ENCODE peak calls at places on chromosomes 12 and 14, in six cellular contexts. One of them, this sample, is unnamed.
A peak's percentile ranks its signal among the peaks of the same experiment; 100 is the strongest.

GRCh38 chr12:12716151-12716844 is 870 bp upstream of the CDKN1B start:
- DNase-seq in GM06990: no peak
- DNase-seq in cardiac fibroblast: peak; percentile 50
- DNase-seq in pancreas: no peak
- DNase-seq in hepatocyte: peak; percentile 28
- DNase-seq in Calu3: no peak
- DNase-seq in this sample: no peak

GRCh38 chr12:94972795-94973194 is 30.7 kb downstream of the NDUFA12 start:
- DNase-seq in GM06990: no peak
- DNase-seq in cardiac fibroblast: no peak
- DNase-seq in pancreas: no peak
- DNase-seq in hepatocyte: no peak
- DNase-seq in Calu3: no peak
- DNase-seq in this sample: no peak

GRCh38 chr12:70367268-70368141 is 1.4 kb downstream of the KCNMB4 start:
- DNase-seq in GM06990: no peak
- DNase-seq in cardiac fibroblast: peak; percentile 34
- DNase-seq in pancreas: no peak
- DNase-seq in hepatocyte: no peak
- DNase-seq in Calu3: no peak
- DNase-seq in this sample: no peak

GRCh38 chr12:6942331-6942665 is 1.3 kb upstream of the RNU7-1 start:
- DNase-seq in GM06990: no peak
- DNase-seq in cardiac fibroblast: no peak
- DNase-seq in pancreas: no peak
- DNase-seq in hepatocyte: no peak
- DNase-seq in Calu3: no peak
- DNase-seq in this sample: no peak

GRCh38 chr12:13074396-13075113 is 28.9 kb downstream of the GSG1 start:
- DNase-seq in GM06990: no peak
- DNase-seq in cardiac fibroblast: no peak
- DNase-seq in pancreas: no peak
- DNase-seq in hepatocyte: no peak
- DNase-seq in Calu3: no peak
- DNase-seq in this sample: no peak

GRCh38 chr12:107549786-107550480 is 135.7 kb upstream of the PWP1 start:
- DNase-seq in GM06990: no peak
- DNase-seq in cardiac fibroblast: no peak
- DNase-seq in pancreas: no peak
- DNase-seq in hepatocyte: peak; percentile 61
- DNase-seq in Calu3: no peak
- DNase-seq in this sample: no peak

GRCh38 chr14:95948608-95949007 is 72.0 kb downstream of the TUNAR start:
- DNase-seq in GM06990: no peak
- DNase-seq in cardiac fibroblast: no peak
- DNase-seq in pancreas: no peak
- DNase-seq in hepatocyte: no peak
- DNase-seq in Calu3: no peak
- DNase-seq in this sample: no peak

GRCh38 chr12:45350861-45351260 is 135.0 kb downstream of the ANO6 start:
- DNase-seq in GM06990: no peak
- DNase-seq in cardiac fibroblast: peak; percentile 47
- DNase-seq in pancreas: no peak
- DNase-seq in hepatocyte: no peak
- DNase-seq in Calu3: no peak
- DNase-seq in this sample: no peak

GRCh38 chr12:98741615-98742265 is 96.7 kb downstream of the APAF1 start:
- DNase-seq in GM06990: no peak
- DNase-seq in cardiac fibroblast: no peak
- DNase-seq in pancreas: no peak
- DNase-seq in hepatocyte: no peak
- DNase-seq in Calu3: no peak
- DNase-seq in this sample: no peak

GRCh38 chr12:41709012-41709411 is 435.7 kb downstream of the GXYLT1 start:
- DNase-seq in GM06990: no peak
- DNase-seq in cardiac fibroblast: no peak
- DNase-seq in pancreas: no peak
- DNase-seq in hepatocyte: no peak
- DNase-seq in Calu3: peak; percentile 1
- DNase-seq in this sample: no peak

GRCh38 chr12:71216725-71217579 is 59.2 kb upstream of the TSPAN8 start:
- DNase-seq in GM06990: no peak
- DNase-seq in cardiac fibroblast: peak; percentile 63
- DNase-seq in pancreas: no peak
- DNase-seq in hepatocyte: peak; percentile 41
- DNase-seq in Calu3: peak; percentile 65
- DNase-seq in this sample: peak; percentile 3

GRCh38 chr12:94277426-94278000 is 129.1 kb downstream of the PLXNC1 start:
- DNase-seq in GM06990: no peak
- DNase-seq in cardiac fibroblast: no peak
- DNase-seq in pancreas: no peak
- DNase-seq in hepatocyte: no peak
- DNase-seq in Calu3: no peak
- DNase-seq in this sample: no peak

GRCh38 chr14:19906665-19907064 is 13.7 kb upstream of the OR4K5 start:
- DNase-seq in GM06990: no peak
- DNase-seq in cardiac fibroblast: no peak
- DNase-seq in pancreas: no peak
- DNase-seq in hepatocyte: no peak
- DNase-seq in Calu3: no peak
- DNase-seq in this sample: no peak

GRCh38 chr12:46164186-46164585 is 104.7 kb downstream of the SLC38A1 start:
- DNase-seq in GM06990: no peak
- DNase-seq in cardiac fibroblast: no peak
- DNase-seq in pancreas: no peak
- DNase-seq in hepatocyte: no peak
- DNase-seq in Calu3: no peak
- DNase-seq in this sample: no peak

GRCh38 chr12:132188451-132189298 is 44.4 kb downstream of the NOC4L start:
- DNase-seq in GM06990: no peak
- DNase-seq in cardiac fibroblast: no peak
- DNase-seq in pancreas: no peak
- DNase-seq in hepatocyte: no peak
- DNase-seq in Calu3: no peak
- DNase-seq in this sample: no peak

GRCh38 chr12:89777685-89778379 is 69.2 kb upstream of the ATP2B1 start:
- DNase-seq in GM06990: no peak
- DNase-seq in cardiac fibroblast: no peak
- DNase-seq in pancreas: no peak
- DNase-seq in hepatocyte: no peak
- DNase-seq in Calu3: no peak
- DNase-seq in this sample: no peak

GRCh38 chr12:69844416-69844815 is 19.4 kb downstream of the MYRFL start:
- DNase-seq in GM06990: no peak
- DNase-seq in cardiac fibroblast: no peak
- DNase-seq in pancreas: no peak
- DNase-seq in hepatocyte: no peak
- DNase-seq in Calu3: no peak
- DNase-seq in this sample: no peak

GRCh38 chr14:55107766-55108554 is 21.1 kb upstream of the LGALS3 start:
- DNase-seq in GM06990: no peak
- DNase-seq in cardiac fibroblast: peak; percentile 98
- DNase-seq in pancreas: peak; percentile 84
- DNase-seq in hepatocyte: peak; percentile 84
- DNase-seq in Calu3: peak; percentile 82
- DNase-seq in this sample: peak; percentile 71

GRCh38 chr14:65434216-65434850 is 21.8 kb downstream of the FUT8 start:
- DNase-seq in GM06990: no peak
- DNase-seq in cardiac fibroblast: no peak
- DNase-seq in pancreas: no peak
- DNase-seq in hepatocyte: no peak
- DNase-seq in Calu3: no peak
- DNase-seq in this sample: no peak

GRCh38 chr14:28152453-28153044 is 614.0 kb upstream of the FOXG1 start:
- DNase-seq in GM06990: no peak
- DNase-seq in cardiac fibroblast: no peak
- DNase-seq in pancreas: no peak
- DNase-seq in hepatocyte: no peak
- DNase-seq in Calu3: no peak
- DNase-seq in this sample: no peak

GRCh38 chr12:1429980-1430379 is 164.4 kb downstream of the FBXL14 start:
- DNase-seq in GM06990: no peak
- DNase-seq in cardiac fibroblast: peak; percentile 95
- DNase-seq in pancreas: no peak
- DNase-seq in hepatocyte: no peak
- DNase-seq in Calu3: no peak
- DNase-seq in this sample: no peak

GRCh38 chr12:52280319-52280795 is 5.9 kb downstream of the KRT86 start:
- DNase-seq in GM06990: no peak
- DNase-seq in cardiac fibroblast: peak; percentile 99
- DNase-seq in pancreas: no peak
- DNase-seq in hepatocyte: peak; percentile 64
- DNase-seq in Calu3: peak; percentile 83
- DNase-seq in this sample: no peak

GRCh38 chr14:55832122-55832911 is 252.3 kb downstream of the KTN1 start:
- DNase-seq in GM06990: no peak
- DNase-seq in cardiac fibroblast: peak; percentile 57
- DNase-seq in pancreas: no peak
- DNase-seq in hepatocyte: peak; percentile 64
- DNase-seq in Calu3: peak; percentile 61
- DNase-seq in this sample: no peak

GRCh38 chr12:56029666-56030293 is 8.9 kb downstream of the IKZF4 start:
- DNase-seq in GM06990: no peak
- DNase-seq in cardiac fibroblast: peak; percentile 74
- DNase-seq in pancreas: no peak
- DNase-seq in hepatocyte: peak; percentile 82
- DNase-seq in Calu3: peak; percentile 78
- DNase-seq in this sample: peak; percentile 71

GRCh38 chr12:25119020-25119419 is 75.9 kb downstream of the DNAI7 start:
- DNase-seq in GM06990: no peak
- DNase-seq in cardiac fibroblast: no peak
- DNase-seq in pancreas: no peak
- DNase-seq in hepatocyte: no peak
- DNase-seq in Calu3: no peak
- DNase-seq in this sample: peak; percentile 33

GRCh38 chr12:3158851-3159465 is 81.8 kb downstream of the TSPAN9 start:
- DNase-seq in GM06990: no peak
- DNase-seq in cardiac fibroblast: peak; percentile 66
- DNase-seq in pancreas: no peak
- DNase-seq in hepatocyte: peak; percentile 68
- DNase-seq in Calu3: no peak
- DNase-seq in this sample: no peak

GRCh38 chr14:99037777-99038176 is 234.2 kb downstream of the BCL11B start:
- DNase-seq in GM06990: no peak
- DNase-seq in cardiac fibroblast: no peak
- DNase-seq in pancreas: no peak
- DNase-seq in hepatocyte: no peak
- DNase-seq in Calu3: no peak
- DNase-seq in this sample: no peak
- TF ChIP-seq CTCF in GM06990: no peak
- TF ChIP-seq CTCF in cardiac fibroblast: no peak
- TF ChIP-seq CTCF in pancreas: no peak
- TF ChIP-seq CTCF in hepatocyte: no peak
- TF ChIP-seq CTCF in Calu3: no peak
- TF ChIP-seq CTCF in this sample: no peak

GRCh38 chr12:105321125-105321524 is 9.4 kb upstream of the C12orf75 start:
- DNase-seq in GM06990: no peak
- DNase-seq in cardiac fibroblast: no peak
- DNase-seq in pancreas: no peak
- DNase-seq in hepatocyte: no peak
- DNase-seq in Calu3: no peak
- DNase-seq in this sample: no peak
- TF ChIP-seq CTCF in GM06990: peak; percentile 44
- TF ChIP-seq CTCF in cardiac fibroblast: no peak
- TF ChIP-seq CTCF in pancreas: no peak
- TF ChIP-seq CTCF in hepatocyte: no peak
- TF ChIP-seq CTCF in Calu3: no peak
- TF ChIP-seq CTCF in this sample: peak; percentile 37

DNA sequence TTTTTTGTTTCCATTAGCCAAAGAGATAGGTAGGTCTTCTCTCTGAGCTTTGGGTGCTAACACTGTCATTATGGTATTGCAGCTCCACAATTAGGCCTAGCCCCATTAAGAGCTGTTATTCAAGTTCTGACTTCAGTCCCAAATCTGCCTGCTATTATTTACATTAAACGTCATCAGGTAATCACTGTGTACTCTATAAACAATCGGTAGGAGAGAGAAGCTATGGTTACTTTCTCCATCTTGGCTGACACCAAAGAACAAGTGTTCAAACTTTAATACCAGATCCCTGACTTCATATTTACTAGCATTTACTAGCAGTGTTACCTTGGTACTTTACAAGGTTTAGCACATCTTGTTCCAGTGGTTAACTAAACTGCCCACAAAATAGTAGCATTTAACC is 305.1 kb upstream of the GARIN2 start:
- DNase-seq in GM06990: no peak
- DNase-seq in cardiac fibroblast: no peak
- DNase-seq in pancreas: no peak
- DNase-seq in hepatocyte: no peak
- DNase-seq in Calu3: no peak
- DNase-seq in this sample: no peak
- TF ChIP-seq CTCF in GM06990: no peak
- TF ChIP-seq CTCF in cardiac fibroblast: no peak
- TF ChIP-seq CTCF in pancreas: no peak
- TF ChIP-seq CTCF in hepatocyte: no peak
- TF ChIP-seq CTCF in Calu3: no peak
- TF ChIP-seq CTCF in this sample: no peak

DNA sequence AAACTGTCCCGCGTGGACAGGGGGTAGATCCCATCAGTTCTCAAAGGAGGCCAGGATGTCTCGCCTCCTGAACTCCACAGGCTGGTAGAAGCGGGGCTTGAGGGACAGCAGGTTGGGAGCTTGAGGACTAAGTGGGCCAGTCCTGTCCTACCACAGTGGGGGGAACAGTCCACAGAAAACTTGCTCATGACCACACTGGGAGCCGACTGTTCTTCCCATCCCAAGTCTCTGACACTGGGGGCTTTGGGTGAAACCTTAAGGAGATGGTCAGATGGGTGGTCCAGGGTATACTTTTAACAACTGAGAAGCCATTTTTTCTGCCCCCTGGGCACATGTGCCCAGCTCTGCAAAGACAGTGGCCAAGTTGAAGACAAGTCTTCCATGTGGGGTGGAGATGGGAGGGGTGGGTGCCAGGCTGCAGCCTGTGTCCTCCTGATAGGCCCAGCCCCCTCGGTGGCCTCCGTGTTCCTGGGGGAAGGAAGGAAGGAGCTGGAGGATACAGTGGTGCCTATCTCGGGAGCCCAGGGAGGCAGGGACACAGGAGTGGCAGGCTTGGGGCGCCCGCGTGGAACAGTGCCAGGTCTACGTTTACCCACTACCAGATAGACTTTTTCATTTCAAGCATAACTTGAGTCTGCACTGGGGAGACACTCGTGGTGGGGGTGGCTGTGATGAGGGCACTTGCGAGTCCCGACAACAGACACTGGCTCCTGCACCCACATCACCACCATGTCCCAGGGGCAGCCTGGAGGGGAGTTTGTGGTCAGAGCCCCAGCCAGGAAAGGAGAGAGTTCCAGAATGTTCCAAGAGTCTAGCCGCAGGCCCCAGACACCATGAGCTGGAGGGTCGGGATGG is 14.7 kb downstream of the RHOF start:
- DNase-seq in GM06990: no peak
- DNase-seq in cardiac fibroblast: no peak
- DNase-seq in pancreas: no peak
- DNase-seq in hepatocyte: no peak
- DNase-seq in Calu3: no peak
- DNase-seq in this sample: no peak
- TF ChIP-seq CTCF in GM06990: no peak
- TF ChIP-seq CTCF in cardiac fibroblast: no peak
- TF ChIP-seq CTCF in pancreas: no peak
- TF ChIP-seq CTCF in hepatocyte: no peak
- TF ChIP-seq CTCF in Calu3: no peak
- TF ChIP-seq CTCF in this sample: no peak

GRCh38 chr12:124599074-124599999 is 31.9 kb upstream of the NCOR2 start:
- DNase-seq in GM06990: no peak
- DNase-seq in cardiac fibroblast: peak; percentile 86
- DNase-seq in pancreas: no peak
- DNase-seq in hepatocyte: no peak
- DNase-seq in Calu3: peak; percentile 44
- DNase-seq in this sample: no peak
- TF ChIP-seq CTCF in GM06990: no peak
- TF ChIP-seq CTCF in cardiac fibroblast: peak; percentile 52
- TF ChIP-seq CTCF in pancreas: no peak
- TF ChIP-seq CTCF in hepatocyte: no peak
- TF ChIP-seq CTCF in Calu3: no peak
- TF ChIP-seq CTCF in this sample: no peak